ENCODE peak calls at places on chromosomes 3 and 15, in ten cellular contexts. L is WERI-Rb-1; V is ovary; D is OCI-LY7; E is CD4-positive, alpha-beta T cell; B is fibroblast of lung; G is AG04450; H is cardiac muscle cell; K is naive thymus-derived CD4-positive, alpha-beta T cell; Z is pancreas. O is an unnamed sample.

GRCh38 chr3:50187750-50188149 is 3.7 kb upstream of the GNAT1 start:
- DNase-seq in L (no peak), V (no peak), D (no peak), E (no peak), B (no peak), G (no peak), H (no peak), K (no peak), Z (no peak), O (no peak)

GRCh38 chr15:78739996-78740903 is 71.0 kb downstream of the ADAMTS7 start:
- DNase-seq in L (peak), V (no peak), D (peak), E (peak), B (peak), G (no peak), H (peak), K (peak), Z (peak), O (no peak)

GRCh38 chr3:195260286-195260905 is 10.6 kb downstream of the XXYLT1 start:
- DNase-seq in L (no peak), V (no peak), D (no peak), E (no peak), B (no peak), G (no peak), H (peak), K (no peak), Z (no peak), O (no peak)

GRCh38 chr3:150194957-150195356 is 213.1 kb upstream of the TSC22D2 start:
- DNase-seq in L (no peak), V (no peak), D (no peak), E (no peak), B (no peak), G (no peak), H (no peak), K (no peak), Z (no peak), O (no peak)

GRCh38 chr3:31132132-31132769 is 237.8 kb upstream of the GADL1 start:
- DNase-seq in L (no peak), V (no peak), D (peak), E (no peak), B (peak), G (peak), H (peak), K (peak), Z (no peak), O (no peak)

GRCh38 chr3:124639406-124640237 is 90.6 kb upstream of the UMPS start:
- DNase-seq in L (no peak), V (no peak), D (no peak), E (no peak), B (no peak), G (no peak), H (no peak), K (no peak), Z (no peak), O (no peak)

GRCh38 chr3:130242850-130243569 is 102.5 kb upstream of the COL6A5 start:
- DNase-seq in L (peak), V (peak), D (peak), E (no peak), B (peak), G (no peak), H (peak), K (no peak), Z (no peak), O (no peak)

GRCh38 chr15:64149424-64150235 is 1.9 kb upstream of the SNX22 start:
- DNase-seq in L (peak), V (no peak), D (peak), E (no peak), B (no peak), G (no peak), H (no peak), K (no peak), Z (no peak), O (no peak)

GRCh38 chr3:56654460-56654859 is 28.6 kb downstream of the TASOR start:
- DNase-seq in L (no peak), V (no peak), D (no peak), E (no peak), B (no peak), G (no peak), H (no peak), K (no peak), Z (no peak), O (no peak)

GRCh38 chr15:58038426-58039106 is 26.9 kb downstream of the ALDH1A2 start:
- DNase-seq in L (no peak), V (no peak), D (no peak), E (no peak), B (peak), G (no peak), H (no peak), K (no peak), Z (no peak), O (peak)

GRCh38 chr3:99910752-99911151 is 93.1 kb downstream of the CMSS1 start:
- DNase-seq in L (no peak), V (no peak), D (no peak), E (no peak), B (no peak), G (no peak), H (no peak), K (no peak), Z (no peak), O (no peak)

GRCh38 chr3:112604536-112604935 is 36.4 kb downstream of the CCDC80 start:
- DNase-seq in L (no peak), V (no peak), D (no peak), E (no peak), B (peak), G (peak), H (no peak), K (no peak), Z (no peak), O (no peak)

GRCh38 chr15:84829428-84829827 is 12.3 kb downstream of the ALPK3 start:
- DNase-seq in L (no peak), V (no peak), D (no peak), E (no peak), B (no peak), G (no peak), H (no peak), K (no peak), Z (no peak), O (no peak)

GRCh38 chr15:77481670-77482069 is 61.0 kb downstream of the HMG20A start:
- DNase-seq in L (no peak), V (no peak), D (no peak), E (no peak), B (peak), G (no peak), H (no peak), K (no peak), Z (no peak), O (no peak)

GRCh38 chr3:55330756-55331155 is 156.3 kb downstream of the WNT5A start:
- DNase-seq in L (no peak), V (no peak), D (no peak), E (no peak), B (peak), G (peak), H (no peak), K (no peak), Z (no peak), O (no peak)

GRCh38 chr3:156665296-156665695 is 9.1 kb upstream of the TIPARP start:
- DNase-seq in L (no peak), V (no peak), D (no peak), E (no peak), B (peak), G (peak), H (no peak), K (no peak), Z (no peak), O (no peak)

GRCh38 chr3:42741796-42742195 is 31.3 kb downstream of the CCDC13 start:
- DNase-seq in L (no peak), V (no peak), D (no peak), E (no peak), B (no peak), G (no peak), H (no peak), K (no peak), Z (no peak), O (no peak)

GRCh38 chr3:1404270-1404669 is 311.4 kb downstream of the CNTN6 start:
- DNase-seq in L (peak), V (no peak), D (no peak), E (no peak), B (no peak), G (no peak), H (peak), K (no peak), Z (peak), O (no peak)

GRCh38 chr3:22691407-22691806 is 511.7 kb upstream of the UBE2E2 start:
- DNase-seq in L (no peak), V (no peak), D (no peak), E (no peak), B (no peak), G (no peak), H (no peak), K (no peak), Z (no peak), O (no peak)

GRCh38 chr3:13234155-13234505 is 160.9 kb upstream of the IQSEC1 start:
- DNase-seq in L (no peak), V (no peak), D (no peak), E (no peak), B (no peak), G (no peak), H (no peak), K (no peak), Z (no peak), O (no peak)

GRCh38 chr3:190338717-190339116 is 16.5 kb upstream of the CLDN1 start:
- DNase-seq in L (no peak), V (no peak), D (no peak), E (no peak), B (no peak), G (no peak), H (peak), K (no peak), Z (no peak), O (no peak)

GRCh38 chr3:177357352-177358084 is 160.2 kb upstream of the TBL1XR1 start:
- DNase-seq in L (no peak), V (peak), D (peak), E (no peak), B (peak), G (peak), H (no peak), K (no peak), Z (no peak), O (no peak)

GRCh38 chr3:174010902-174011301 is 613.4 kb downstream of the NLGN1 start:
- DNase-seq in L (no peak), V (no peak), D (no peak), E (no peak), B (no peak), G (no peak), H (no peak), K (no peak), Z (no peak), O (no peak)

GRCh38 chr15:49430046-49430445 is 7.0 kb downstream of the FGF7 start:
- DNase-seq in L (no peak), V (no peak), D (no peak), E (no peak), B (no peak), G (no peak), H (peak), K (no peak), Z (no peak), O (no peak)

GRCh38 chr3:63279000-63279366 is 875 bp downstream of the SYNPR start:
- DNase-seq in L (no peak), V (no peak), D (no peak), E (no peak), B (no peak), G (no peak), H (peak), K (no peak), Z (peak), O (no peak)

GRCh38 chr3:71584216-71585061 is 911 bp upstream of the FOXP1 start:
- DNase-seq in L (no peak), V (peak), D (peak), E (peak), B (peak), G (no peak), H (peak), K (peak), Z (peak), O (peak)

GRCh38 chr3:36405193-36405592 is 24.9 kb downstream of the STAC start:
- DNase-seq in L (no peak), V (no peak), D (no peak), E (no peak), B (no peak), G (no peak), H (no peak), K (no peak), Z (no peak), O (no peak)

GRCh38 chr15:77012868-77013267 is 17.9 kb downstream of the PSTPIP1 start:
- DNase-seq in L (no peak), V (no peak), D (no peak), E (peak), B (no peak), G (no peak), H (no peak), K (peak), Z (no peak), O (no peak)

GRCh38 chr15:74830868-74831267 is 4.4 kb downstream of the CPLX3 start:
- DNase-seq in L (no peak), V (no peak), D (no peak), E (no peak), B (no peak), G (no peak), H (no peak), K (no peak), Z (no peak), O (no peak)

GRCh38 chr3:126130081-126130855 is 46.3 kb upstream of the SLC41A3 start:
- DNase-seq in L (peak), V (peak), D (no peak), E (no peak), B (no peak), G (no peak), H (no peak), K (no peak), Z (peak), O (no peak)

GRCh38 chr15:98518823-98519561 is 129.3 kb upstream of the IGF1R start:
- DNase-seq in L (peak), V (peak), D (peak), E (peak), B (peak), G (peak), H (peak), K (peak), Z (peak), O (peak)

GRCh38 chr3:153456831-153457545 is 295.0 kb downstream of the RAP2B start:
- DNase-seq in L (no peak), V (no peak), D (no peak), E (no peak), B (no peak), G (no peak), H (no peak), K (no peak), Z (no peak), O (no peak)

GRCh38 chr15:58243083-58243482 is 104.9 kb downstream of the AQP9 start:
- DNase-seq in L (no peak), V (no peak), D (no peak), E (no peak), B (no peak), G (no peak), H (no peak), K (no peak), Z (no peak), O (no peak)

GRCh38 chr3:32326791-32327190 is 64.9 kb upstream of the CMTM7 start:
- DNase-seq in L (no peak), V (no peak), D (no peak), E (no peak), B (no peak), G (no peak), H (no peak), K (no peak), Z (no peak), O (no peak)

GRCh38 chr3:166575166-166575565 is 737.9 kb upstream of the BCHE start:
- DNase-seq in L (no peak), V (no peak), D (no peak), E (no peak), B (no peak), G (no peak), H (no peak), K (no peak), Z (no peak), O (no peak)

GRCh38 chr3:42654331-42655201 is 1.1 kb downstream of the ZBTB47 start:
- DNase-seq in L (peak), V (peak), D (no peak), E (no peak), B (peak), G (no peak), H (peak), K (no peak), Z (peak), O (no peak)

GRCh38 chr3:195195321-195196209 is 75.4 kb downstream of the XXYLT1 start:
- DNase-seq in L (no peak), V (no peak), D (no peak), E (no peak), B (no peak), G (no peak), H (no peak), K (no peak), Z (no peak), O (no peak)

GRCh38 chr15:85726446-85726845 is 68.3 kb downstream of the KLHL25 start:
- DNase-seq in L (no peak), V (no peak), D (no peak), E (no peak), B (no peak), G (no peak), H (no peak), K (no peak), Z (no peak), O (no peak)

GRCh38 chr15:98805434-98806274 is 157.3 kb downstream of the IGF1R start:
- DNase-seq in L (peak), V (no peak), D (no peak), E (no peak), B (no peak), G (no peak), H (no peak), K (no peak), Z (no peak), O (no peak)

GRCh38 chr15:72515591-72516389 is 41.7 kb downstream of the ARIH1 start:
- DNase-seq in L (no peak), V (no peak), D (no peak), E (no peak), B (peak), G (no peak), H (no peak), K (no peak), Z (no peak), O (no peak)

GRCh38 chr3:168933614-168934013 is 729.9 kb downstream of the MECOM start:
- DNase-seq in L (no peak), V (no peak), D (no peak), E (no peak), B (no peak), G (no peak), H (no peak), K (no peak), Z (no peak), O (no peak)
- H3K27ac ChIP-seq in L (no peak), V (no peak), D (no peak), E (no peak), B (no peak), G (no peak), H (no peak), K (no peak), Z (no peak), O (no peak)

GRCh38 chr3:184584001-184584891 is 22.7 kb downstream of the EPHB3 start:
- DNase-seq in L (peak), V (peak), D (no peak), E (no peak), B (no peak), G (no peak), H (peak), K (no peak), Z (no peak), O (no peak)
- H3K27ac ChIP-seq in L (peak), V (peak), D (no peak), E (no peak), B (no peak), G (no peak), H (peak), K (no peak), Z (no peak), O (peak)

DNA sequence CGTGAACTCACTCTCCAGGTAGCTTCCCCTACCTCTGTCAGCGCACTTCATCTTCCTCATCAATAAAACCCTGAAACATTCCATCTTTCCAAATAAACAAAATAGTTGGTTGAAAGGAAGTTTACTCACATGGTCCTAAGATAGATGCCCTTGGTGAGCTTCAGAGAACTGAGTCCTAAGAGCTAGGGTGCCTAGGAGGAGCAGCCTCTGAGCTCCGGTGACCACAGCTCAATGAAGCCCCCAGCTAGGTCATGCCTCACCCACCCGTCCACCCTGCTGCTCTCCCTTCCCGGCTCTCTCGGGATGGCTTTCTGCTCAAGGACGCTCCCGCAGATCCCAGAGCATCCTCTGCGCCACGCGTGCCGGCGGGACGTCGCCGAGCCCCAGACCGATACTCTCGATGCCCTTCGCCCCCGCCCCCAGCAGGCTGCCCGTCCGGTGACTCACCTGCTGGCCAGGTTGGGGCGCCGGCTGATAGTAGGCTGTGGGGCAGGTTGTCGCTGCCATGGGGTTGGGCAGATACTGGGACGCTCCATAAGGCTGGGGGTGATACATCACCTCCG is 697 bp downstream of the VGLL3 start:
- DNase-seq in L (peak), V (peak), D (no peak), E (no peak), B (no peak), G (no peak), H (no peak), K (no peak), Z (peak), O (peak)
- H3K27ac ChIP-seq in L (no peak), V (peak), D (no peak), E (no peak), B (peak), G (peak), H (no peak), K (no peak), Z (peak), O (peak)

DNA sequence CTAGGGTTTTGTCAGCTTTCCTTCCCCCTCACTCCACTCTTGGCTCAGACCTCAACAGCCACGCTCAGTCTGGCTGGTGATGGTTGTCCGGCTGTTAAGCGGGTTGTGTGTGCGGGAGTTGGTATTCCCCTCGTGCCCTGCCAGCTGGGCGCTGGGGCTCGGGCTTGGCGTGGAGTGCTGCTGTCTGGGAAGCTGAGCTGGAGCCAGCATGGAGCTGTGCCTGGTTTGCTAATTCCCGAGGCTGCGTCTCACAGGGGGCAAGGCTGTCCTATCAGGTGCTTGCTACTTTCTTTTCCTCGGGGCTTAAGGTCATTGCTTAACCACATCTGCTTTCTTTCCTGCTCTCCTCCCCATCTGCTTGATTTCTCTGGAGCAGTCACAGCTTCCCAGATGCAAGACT is 29.9 kb downstream of the PDIA5 start:
- DNase-seq in L (no peak), V (peak), D (no peak), E (no peak), B (peak), G (peak), H (no peak), K (no peak), Z (peak), O (no peak)
- H3K27ac ChIP-seq in L (peak), V (peak), D (no peak), E (no peak), B (no peak), G (peak), H (peak), K (no peak), Z (no peak), O (no peak)

GRCh38 chr3:127551971-127552370 is 38.6 kb downstream of the TPRA1 start:
- DNase-seq in L (no peak), V (no peak), D (no peak), E (no peak), B (no peak), G (no peak), H (no peak), K (no peak), Z (no peak), O (no peak)
- H3K27ac ChIP-seq in L (no peak), V (no peak), D (no peak), E (no peak), B (no peak), G (no peak), H (no peak), K (no peak), Z (no peak), O (no peak)

GRCh38 chr15:45637552-45638033 is 2.8 kb downstream of the SQOR start:
- DNase-seq in L (peak), V (peak), D (peak), E (peak), B (peak), G (peak), H (no peak), K (peak), Z (peak), O (peak)

GRCh38 chr15:45638641-45639040 is 3.8 kb downstream of the SQOR start:
- DNase-seq in L (no peak), V (no peak), D (no peak), E (no peak), B (no peak), G (no peak), H (no peak), K (no peak), Z (no peak), O (no peak)

GRCh38 chr15:45641374-45641778 is 6.5 kb downstream of the SQOR start:
- DNase-seq in L (no peak), V (no peak), D (no peak), E (no peak), B (peak), G (peak), H (no peak), K (no peak), Z (no peak), O (peak)

GRCh38 chr15:45642203-45642932 is 7.5 kb downstream of the SQOR start:
- DNase-seq in L (no peak), V (peak), D (no peak), E (no peak), B (peak), G (peak), H (no peak), K (no peak), Z (no peak), O (no peak)

DNA sequence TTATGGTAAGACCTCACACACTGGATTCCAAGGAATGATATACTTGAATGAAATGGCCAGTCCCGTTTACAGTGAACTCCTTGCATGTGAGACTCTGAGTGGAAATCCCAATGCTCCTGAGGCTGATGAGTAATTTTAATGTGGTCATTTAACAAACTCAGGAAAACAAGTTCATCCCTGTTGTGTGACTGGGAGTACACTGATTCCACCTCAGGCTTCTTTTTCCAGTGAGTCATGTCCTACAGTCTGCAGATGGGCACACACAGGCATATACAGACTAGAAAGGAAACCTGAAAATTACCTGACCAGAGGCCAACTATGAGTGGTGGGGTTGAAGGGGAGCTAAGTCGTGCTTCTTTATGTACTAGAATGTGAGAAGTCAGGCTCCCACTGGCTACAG is 5.8 kb downstream of the SQOR start:
- DNase-seq in L (no peak), V (no peak), D (no peak), E (no peak), B (peak), G (peak), H (no peak), K (no peak), Z (no peak), O (no peak)
- H3K27ac ChIP-seq in L (no peak), V (no peak), D (no peak), E (no peak), B (peak), G (peak), H (no peak), K (no peak), Z (peak), O (peak)